ENCODE peak calls at places on chromosome 6, in five cellular contexts. M is H54; Y is endothelial cell; L is psoas muscle; H is naive thymus-derived CD4-positive, alpha-beta T cell. R is an unnamed sample.

GRCh38 chr6:168528457-168529095 is 87.6 kb downstream of the SMOC2 start:
- DNase-seq in M (no peak), Y (no peak), L (no peak), H (no peak), R (no peak)

GRCh38 chr6:44457606-44458005 is 70.1 kb downstream of the CDC5L start:
- DNase-seq in M (no peak), Y (no peak), L (no peak), H (no peak), R (no peak)

GRCh38 chr6:31620586-31621319 is at the start of gene PRRC2A:
- DNase-seq in M (peak), Y (peak), L (no peak), H (no peak), R (peak)

GRCh38 chr6:152146385-152146784 is 338.9 kb downstream of the ESR1 start:
- DNase-seq in M (peak), Y (no peak), L (no peak), H (no peak), R (no peak)

GRCh38 chr6:39330476-39330875 is 8.0 kb upstream of the KCNK16 start:
- DNase-seq in M (no peak), Y (no peak), L (no peak), H (no peak), R (no peak)

GRCh38 chr6:124881898-124882579 is 80.2 kb upstream of the RNF217 start:
- DNase-seq in M (no peak), Y (peak), L (no peak), H (no peak), R (peak)

GRCh38 chr6:163335056-163335455 is 79.5 kb upstream of the QKI start:
- DNase-seq in M (no peak), Y (no peak), L (no peak), H (no peak), R (no peak)

GRCh38 chr6:9487128-9487527 is 927.7 kb downstream of the TFAP2A start:
- DNase-seq in M (no peak), Y (no peak), L (no peak), H (no peak), R (no peak)

GRCh38 chr6:15987569-15987968 is 141.3 kb upstream of the MYLIP start:
- DNase-seq in M (no peak), Y (no peak), L (no peak), H (no peak), R (no peak)

GRCh38 chr6:2187826-2188225 is 57.6 kb downstream of the GMDS start:
- DNase-seq in M (no peak), Y (no peak), L (no peak), H (no peak), R (no peak)

GRCh38 chr6:37488464-37488863 is 11.2 kb downstream of the CCDC167 start:
- DNase-seq in M (no peak), Y (no peak), L (no peak), H (peak), R (no peak)

GRCh38 chr6:117627533-117627932 is 25.2 kb upstream of the GOPC start:
- DNase-seq in M (no peak), Y (no peak), L (no peak), H (no peak), R (no peak)

GRCh38 chr6:147621280-147621679 is 112.8 kb downstream of the SAMD5 start:
- DNase-seq in M (no peak), Y (no peak), L (peak), H (no peak), R (no peak)

GRCh38 chr6:160267102-160267501 is 8.5 kb upstream of the SLC22A2 start:
- DNase-seq in M (no peak), Y (no peak), L (no peak), H (no peak), R (no peak)

GRCh38 chr6:56725257-56725656 is 82.6 kb upstream of the DST start:
- DNase-seq in M (no peak), Y (no peak), L (no peak), H (no peak), R (no peak)

GRCh38 chr6:94623586-94623985 is 953.7 kb upstream of the MANEA start:
- DNase-seq in M (no peak), Y (no peak), L (no peak), H (no peak), R (no peak)

GRCh38 chr6:90375681-90376439 is 79.2 kb upstream of the BACH2 start:
- DNase-seq in M (peak), Y (no peak), L (no peak), H (no peak), R (no peak)

GRCh38 chr6:80522556-80522955 is 416.1 kb downstream of the BCKDHB start:
- DNase-seq in M (no peak), Y (no peak), L (no peak), H (no peak), R (no peak)

GRCh38 chr6:169162249-169162967 is 91.2 kb downstream of the THBS2 start:
- DNase-seq in M (no peak), Y (no peak), L (no peak), H (no peak), R (no peak)

GRCh38 chr6:113120577-113121285 is 736.4 kb upstream of the MARCKS start:
- DNase-seq in M (no peak), Y (no peak), L (no peak), H (no peak), R (no peak)

GRCh38 chr6:98980814-98981213 is 33.1 kb upstream of the FBXL4 start:
- DNase-seq in M (no peak), Y (no peak), L (no peak), H (no peak), R (no peak)

GRCh38 chr6:133368664-133369063 is 127.5 kb downstream of the EYA4 start:
- DNase-seq in M (no peak), Y (no peak), L (peak), H (no peak), R (no peak)

GRCh38 chr6:14934011-14934410 is 311.9 kb upstream of the JARID2 start:
- DNase-seq in M (no peak), Y (no peak), L (no peak), H (no peak), R (no peak)

GRCh38 chr6:152727507-152727906 is 23.1 kb upstream of the VIP start:
- DNase-seq in M (no peak), Y (no peak), L (no peak), H (no peak), R (no peak)

GRCh38 chr6:98845201-98846020 is 11.0 kb downstream of the POU3F2 start:
- DNase-seq in M (peak), Y (peak), L (peak), H (no peak), R (peak)

GRCh38 chr6:22221630-22222029 is 75.2 kb downstream of the PRL start:
- DNase-seq in M (no peak), Y (no peak), L (no peak), H (no peak), R (no peak)

GRCh38 chr6:134229520-134229919 is 88.4 kb downstream of the SGK1 start:
- DNase-seq in M (no peak), Y (no peak), L (no peak), H (no peak), R (no peak)

GRCh38 chr6:119190176-119190575 is 111.7 kb upstream of the FAM184A start:
- DNase-seq in M (no peak), Y (no peak), L (no peak), H (no peak), R (no peak)

GRCh38 chr6:105209950-105210706 is 30.3 kb upstream of the POPDC3 start:
- DNase-seq in M (peak), Y (no peak), L (no peak), H (no peak), R (no peak)

GRCh38 chr6:7974932-7975763 is 64.6 kb upstream of the TXNDC5 start:
- DNase-seq in M (peak), Y (no peak), L (peak), H (no peak), R (no peak)

GRCh38 chr6:127880452-127880851 is 20.4 kb downstream of the THEMIS start:
- DNase-seq in M (no peak), Y (no peak), L (no peak), H (no peak), R (no peak)

R was measured in D341Med.